ENCODE peak calls at places on chromosomes 4 and X, in eight cellular contexts. One of them, this sample, is unnamed.

GRCh38 chr4:40908702-40909362 is 159.1 kb downstream of the NSUN7 start:
- DNase-seq in cardiac muscle cell: peak; percentile 69
- DNase-seq in mucosa of descending colon: peak; percentile 75
- DNase-seq in colonic mucosa: peak; percentile 78
- DNase-seq in choroid plexus epithelial cell: peak; percentile 88
- DNase-seq in AG09309: no peak
- DNase-seq in fibroblast of lung: peak; percentile 77
- DNase-seq in epithelial cell of esophagus: peak; percentile 84
- DNase-seq in this sample: no peak

GRCh38 chr4:89837385-89837995 is 529 bp upstream of the SNCA start:
- DNase-seq in cardiac muscle cell: peak; percentile 65
- DNase-seq in mucosa of descending colon: peak; percentile 3
- DNase-seq in colonic mucosa: peak; percentile 20
- DNase-seq in choroid plexus epithelial cell: peak; percentile 37
- DNase-seq in AG09309: no peak
- DNase-seq in fibroblast of lung: peak; percentile 53
- DNase-seq in epithelial cell of esophagus: peak; percentile 70
- DNase-seq in this sample: no peak

GRCh38 chr4:108852691-108853090 is 89.8 kb upstream of the ETNPPL start:
- DNase-seq in cardiac muscle cell: no peak
- DNase-seq in mucosa of descending colon: no peak
- DNase-seq in colonic mucosa: no peak
- DNase-seq in choroid plexus epithelial cell: no peak
- DNase-seq in AG09309: no peak
- DNase-seq in fibroblast of lung: no peak
- DNase-seq in epithelial cell of esophagus: peak; percentile 6
- DNase-seq in this sample: no peak

GRCh38 chr4:129428454-129428853 is 332.5 kb downstream of the C4orf33 start:
- DNase-seq in cardiac muscle cell: no peak
- DNase-seq in mucosa of descending colon: no peak
- DNase-seq in colonic mucosa: no peak
- DNase-seq in choroid plexus epithelial cell: no peak
- DNase-seq in AG09309: no peak
- DNase-seq in fibroblast of lung: no peak
- DNase-seq in epithelial cell of esophagus: no peak
- DNase-seq in this sample: no peak

GRCh38 chr4:161573836-161574235 is 590.0 kb downstream of the FSTL5 start:
- DNase-seq in cardiac muscle cell: no peak
- DNase-seq in mucosa of descending colon: no peak
- DNase-seq in colonic mucosa: no peak
- DNase-seq in choroid plexus epithelial cell: peak; percentile 9
- DNase-seq in AG09309: no peak
- DNase-seq in fibroblast of lung: no peak
- DNase-seq in epithelial cell of esophagus: peak; percentile 30
- DNase-seq in this sample: no peak

GRCh38 chr4:183201331-183201730 is 102.3 kb downstream of the WWC2 start:
- DNase-seq in cardiac muscle cell: no peak
- DNase-seq in mucosa of descending colon: no peak
- DNase-seq in colonic mucosa: no peak
- DNase-seq in choroid plexus epithelial cell: peak; percentile 74
- DNase-seq in AG09309: peak; percentile 2
- DNase-seq in fibroblast of lung: peak; percentile 57
- DNase-seq in epithelial cell of esophagus: peak; percentile 92
- DNase-seq in this sample: no peak

GRCh38 chrX:119919835-119920585 is 23.5 kb downstream of the NKAP start:
- DNase-seq in cardiac muscle cell: no peak
- DNase-seq in mucosa of descending colon: no peak
- DNase-seq in colonic mucosa: no peak
- DNase-seq in choroid plexus epithelial cell: no peak
- DNase-seq in AG09309: no peak
- DNase-seq in fibroblast of lung: no peak
- DNase-seq in epithelial cell of esophagus: no peak
- DNase-seq in this sample: no peak

GRCh38 chrX:57282568-57282967 is 3.9 kb upstream of the FAAH2 start:
- DNase-seq in cardiac muscle cell: no peak
- DNase-seq in mucosa of descending colon: no peak
- DNase-seq in colonic mucosa: no peak
- DNase-seq in choroid plexus epithelial cell: no peak
- DNase-seq in AG09309: no peak
- DNase-seq in fibroblast of lung: no peak
- DNase-seq in epithelial cell of esophagus: peak; percentile 9
- DNase-seq in this sample: no peak

GRCh38 chr4:102717448-102718092 is 43.2 kb downstream of the MANBA start:
- DNase-seq in cardiac muscle cell: no peak
- DNase-seq in mucosa of descending colon: no peak
- DNase-seq in colonic mucosa: no peak
- DNase-seq in choroid plexus epithelial cell: peak; percentile 28
- DNase-seq in AG09309: no peak
- DNase-seq in fibroblast of lung: no peak
- DNase-seq in epithelial cell of esophagus: peak; percentile 69
- DNase-seq in this sample: no peak

DNA sequence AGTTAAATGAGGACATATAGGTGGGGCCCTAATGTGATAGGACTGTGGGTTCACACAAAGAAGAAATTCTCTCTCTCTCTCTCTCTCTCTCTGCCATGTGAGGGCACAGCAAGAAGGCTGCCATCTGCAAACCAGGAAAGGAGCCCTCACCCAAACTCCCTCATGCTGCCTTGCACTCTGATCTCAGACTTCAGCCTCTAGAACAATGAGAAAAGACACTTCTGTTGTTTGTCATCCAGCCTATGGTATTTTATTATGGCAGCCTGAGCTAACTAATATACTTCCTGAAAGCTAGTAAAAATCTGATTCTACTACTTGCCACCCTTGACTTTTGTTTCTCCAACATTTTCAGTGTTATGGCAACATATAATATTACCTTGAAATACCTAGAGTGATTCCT is 425.9 kb downstream of the SPOCK3 start:
- DNase-seq in cardiac muscle cell: no peak
- DNase-seq in mucosa of descending colon: no peak
- DNase-seq in colonic mucosa: no peak
- DNase-seq in choroid plexus epithelial cell: no peak
- DNase-seq in AG09309: no peak
- DNase-seq in fibroblast of lung: no peak
- DNase-seq in epithelial cell of esophagus: no peak
- DNase-seq in this sample: no peak
- TF ChIP-seq CTCF in cardiac muscle cell: no peak
- TF ChIP-seq CTCF in mucosa of descending colon: no peak
- TF ChIP-seq CTCF in colonic mucosa: no peak
- TF ChIP-seq CTCF in choroid plexus epithelial cell: no peak
- TF ChIP-seq CTCF in AG09309: no peak
- TF ChIP-seq CTCF in fibroblast of lung: no peak
- TF ChIP-seq CTCF in epithelial cell of esophagus: no peak
- TF ChIP-seq CTCF in this sample: no peak

DNA sequence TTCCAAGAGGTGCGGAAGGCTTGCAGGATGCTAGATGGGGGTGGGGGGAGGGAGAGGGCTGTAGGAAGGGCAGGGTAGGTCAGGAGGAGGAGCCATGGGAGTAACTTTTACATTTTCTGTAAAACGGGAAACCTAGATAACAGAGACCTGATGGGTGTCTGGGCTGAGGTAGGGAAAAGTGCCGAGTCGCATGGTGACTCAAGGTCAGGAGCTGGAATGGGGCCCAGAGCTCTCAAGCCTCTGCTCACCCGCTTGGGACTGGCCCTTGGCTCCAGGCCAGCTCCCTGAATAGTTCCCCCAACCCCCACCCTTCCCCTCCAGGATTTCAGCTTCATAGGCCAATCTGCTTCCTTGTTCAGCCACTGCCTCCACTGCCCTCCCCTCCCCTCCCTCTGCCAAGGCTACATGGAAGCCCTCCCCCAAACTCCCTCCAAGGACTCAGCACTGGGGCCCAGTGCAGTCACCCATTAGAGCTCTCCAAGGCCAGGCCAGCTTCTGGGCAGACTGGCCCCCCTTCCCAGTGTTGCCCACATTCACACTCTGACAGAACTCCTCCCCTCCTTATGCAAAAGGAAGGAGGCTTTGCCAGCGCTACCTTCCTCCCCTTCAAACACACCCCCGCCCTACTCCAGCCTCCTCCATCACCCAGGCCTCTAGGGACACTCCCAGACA is 43.6 kb downstream of the TSC22D3 start:
- DNase-seq in cardiac muscle cell: peak; percentile 98
- DNase-seq in mucosa of descending colon: peak; percentile 77
- DNase-seq in colonic mucosa: peak; percentile 81
- DNase-seq in choroid plexus epithelial cell: peak; percentile 81
- DNase-seq in AG09309: no peak
- DNase-seq in fibroblast of lung: peak; percentile 93
- DNase-seq in epithelial cell of esophagus: peak; percentile 54
- DNase-seq in this sample: no peak
- H3K4me3 ChIP-seq in cardiac muscle cell: no peak overlapping the region
- H3K4me3 ChIP-seq in mucosa of descending colon: no peak overlapping the region
- H3K4me3 ChIP-seq in colonic mucosa: no peak overlapping the region
- H3K4me3 ChIP-seq in choroid plexus epithelial cell: no peak overlapping the region
- H3K4me3 ChIP-seq in AG09309: no peak overlapping the region
- H3K4me3 ChIP-seq in fibroblast of lung: no peak overlapping the region
- H3K4me3 ChIP-seq in epithelial cell of esophagus: no peak overlapping the region
- H3K4me3 ChIP-seq in this sample: no peak overlapping the region

GRCh38 chr4:151361966-151362365 is 36.6 kb upstream of the SH3D19 start:
- DNase-seq in cardiac muscle cell: peak; percentile 2
- DNase-seq in mucosa of descending colon: no peak
- DNase-seq in colonic mucosa: no peak
- DNase-seq in choroid plexus epithelial cell: no peak
- DNase-seq in AG09309: no peak
- DNase-seq in fibroblast of lung: no peak
- DNase-seq in epithelial cell of esophagus: no peak
- DNase-seq in this sample: no peak
- TF ChIP-seq CTCF in cardiac muscle cell: no peak
- TF ChIP-seq CTCF in mucosa of descending colon: no peak
- TF ChIP-seq CTCF in colonic mucosa: no peak
- TF ChIP-seq CTCF in choroid plexus epithelial cell: no peak
- TF ChIP-seq CTCF in AG09309: no peak
- TF ChIP-seq CTCF in fibroblast of lung: no peak
- TF ChIP-seq CTCF in epithelial cell of esophagus: no peak
- TF ChIP-seq CTCF in this sample: no peak

GRCh38 chr4:137651128-137651527 is 118.8 kb upstream of the PCDH18 start:
- DNase-seq in cardiac muscle cell: no peak
- DNase-seq in mucosa of descending colon: no peak
- DNase-seq in colonic mucosa: no peak
- DNase-seq in choroid plexus epithelial cell: peak; percentile 82
- DNase-seq in AG09309: no peak
- DNase-seq in fibroblast of lung: peak; percentile 63
- DNase-seq in epithelial cell of esophagus: no peak
- DNase-seq in this sample: no peak
- H3K4me3 ChIP-seq in cardiac muscle cell: no peak overlapping the region
- H3K4me3 ChIP-seq in mucosa of descending colon: no peak overlapping the region
- H3K4me3 ChIP-seq in colonic mucosa: no peak overlapping the region
- H3K4me3 ChIP-seq in choroid plexus epithelial cell: no peak overlapping the region
- H3K4me3 ChIP-seq in AG09309: no peak overlapping the region
- H3K4me3 ChIP-seq in fibroblast of lung: no peak overlapping the region
- H3K4me3 ChIP-seq in epithelial cell of esophagus: no peak overlapping the region
- H3K4me3 ChIP-seq in this sample: no peak overlapping the region

GRCh38 chrX:117996918-117997480 is 119.6 kb downstream of the KLHL13 start:
- DNase-seq in cardiac muscle cell: no peak
- DNase-seq in mucosa of descending colon: peak; percentile 15
- DNase-seq in colonic mucosa: no peak
- DNase-seq in choroid plexus epithelial cell: no peak
- DNase-seq in AG09309: no peak
- DNase-seq in fibroblast of lung: peak; percentile 23
- DNase-seq in epithelial cell of esophagus: peak; percentile 76
- DNase-seq in this sample: no peak
- TF ChIP-seq CTCF in cardiac muscle cell: peak; percentile 23
- TF ChIP-seq CTCF in mucosa of descending colon: no peak
- TF ChIP-seq CTCF in colonic mucosa: no peak
- TF ChIP-seq CTCF in choroid plexus epithelial cell: no peak
- TF ChIP-seq CTCF in AG09309: no peak
- TF ChIP-seq CTCF in fibroblast of lung: peak; percentile 47
- TF ChIP-seq CTCF in epithelial cell of esophagus: peak; percentile 74
- TF ChIP-seq CTCF in this sample: peak; percentile 79

DNA sequence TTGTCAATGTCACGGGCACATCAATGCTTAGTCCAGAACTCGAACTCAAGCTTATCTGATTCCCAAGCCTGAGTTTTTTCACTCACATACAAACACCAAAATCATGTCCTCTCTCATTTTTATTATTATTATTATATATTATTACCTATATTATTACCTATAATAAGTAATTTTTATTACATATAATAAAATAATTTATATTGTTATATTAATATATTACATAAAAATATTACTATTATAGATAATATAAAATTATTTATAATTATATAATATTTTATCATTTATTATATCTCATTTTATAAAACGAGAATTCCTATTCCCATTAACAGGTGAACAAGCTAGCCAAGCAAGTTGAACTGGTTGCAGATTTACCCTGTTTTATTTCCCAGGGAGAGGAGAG is 13.0 kb downstream of the RXFP1 start:
- DNase-seq in cardiac muscle cell: no peak
- DNase-seq in mucosa of descending colon: no peak
- DNase-seq in colonic mucosa: no peak
- DNase-seq in choroid plexus epithelial cell: no peak
- DNase-seq in AG09309: no peak
- DNase-seq in fibroblast of lung: no peak
- DNase-seq in epithelial cell of esophagus: no peak
- DNase-seq in this sample: no peak
- H3K4me3 ChIP-seq in cardiac muscle cell: no peak overlapping the region
- H3K4me3 ChIP-seq in mucosa of descending colon: no peak overlapping the region
- H3K4me3 ChIP-seq in colonic mucosa: no peak overlapping the region
- H3K4me3 ChIP-seq in choroid plexus epithelial cell: no peak overlapping the region
- H3K4me3 ChIP-seq in AG09309: no peak overlapping the region
- H3K4me3 ChIP-seq in fibroblast of lung: no peak overlapping the region
- H3K4me3 ChIP-seq in epithelial cell of esophagus: no peak overlapping the region
- H3K4me3 ChIP-seq in this sample: no peak overlapping the region

DNA sequence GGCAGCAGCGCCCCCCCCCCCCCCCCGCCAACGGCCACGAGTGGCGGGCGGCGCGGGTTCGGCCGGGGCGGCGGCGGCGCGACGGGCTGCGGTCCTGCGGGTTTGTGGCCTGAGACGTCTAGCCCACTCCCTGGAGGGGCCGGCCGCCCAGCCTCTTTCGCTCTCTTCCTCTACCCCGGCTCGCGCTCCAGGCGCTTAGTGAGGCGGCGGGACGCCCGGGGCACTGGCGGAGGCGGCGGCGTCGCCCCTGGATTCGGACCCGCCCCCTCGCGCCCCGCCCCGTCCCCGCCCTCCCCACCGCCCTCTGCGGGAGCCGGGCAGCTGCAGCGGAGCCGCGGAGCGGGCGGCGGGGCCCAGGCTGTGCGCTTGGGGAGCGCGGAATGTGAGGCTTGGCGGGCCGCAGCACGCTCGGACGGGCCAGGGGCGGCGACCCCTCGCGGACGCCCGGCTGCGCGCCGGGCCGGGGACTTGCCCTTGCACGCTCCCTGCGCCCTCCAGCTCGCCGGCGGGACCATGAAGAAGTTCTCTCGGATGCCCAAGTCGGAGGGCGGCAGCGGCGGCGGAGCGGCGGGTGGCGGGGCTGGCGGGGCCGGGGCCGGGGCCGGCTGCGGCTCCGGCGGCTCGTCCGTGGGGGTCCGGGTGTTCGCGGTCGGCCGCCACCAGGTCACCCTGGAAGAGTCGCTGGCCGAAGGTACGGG is at the start of gene BMP2K:
- DNase-seq in cardiac muscle cell: peak; percentile 90
- DNase-seq in mucosa of descending colon: peak; percentile 82
- DNase-seq in colonic mucosa: peak; percentile 84
- DNase-seq in choroid plexus epithelial cell: peak; percentile 79
- DNase-seq in AG09309: no peak
- DNase-seq in fibroblast of lung: peak; percentile 73
- DNase-seq in epithelial cell of esophagus: peak; percentile 81
- DNase-seq in this sample: no peak
- TF ChIP-seq CTCF in cardiac muscle cell: no peak
- TF ChIP-seq CTCF in mucosa of descending colon: no peak
- TF ChIP-seq CTCF in colonic mucosa: no peak
- TF ChIP-seq CTCF in choroid plexus epithelial cell: no peak
- TF ChIP-seq CTCF in AG09309: no peak
- TF ChIP-seq CTCF in fibroblast of lung: no peak
- TF ChIP-seq CTCF in epithelial cell of esophagus: no peak
- TF ChIP-seq CTCF in this sample: peak; percentile 11

This sample was measured in LNCaP clone FGC.